ENCODE peak calls at places on chromosomes 16 and 17, in nine cellular contexts. One of them, this sample, is unnamed.

GRCh38 chr16:56614549-56614991 is 6.2 kb downstream of the MT2A start:
- DNase-seq in A549: no peak
- DNase-seq in RWPE1: peak
- DNase-seq in tibial nerve: no peak
- DNase-seq in GM20000: no peak
- DNase-seq in progenitor cell of endocrine pancreas: no peak
- DNase-seq in GM12865: peak
- DNase-seq in B cell: no peak
- DNase-seq in HFFc6: peak
- DNase-seq in this sample: no peak

GRCh38 chr16:85429776-85430522 is 183.2 kb upstream of the GSE1 start:
- DNase-seq in HFFc6: no peak
- DNase-seq in RWPE1: no peak
- DNase-seq in tibial nerve: no peak
- DNase-seq in B cell: no peak
- DNase-seq in GM12865: no peak
- DNase-seq in GM20000: no peak
- DNase-seq in A549: no peak
- DNase-seq in progenitor cell of endocrine pancreas: no peak
- DNase-seq in this sample: no peak

GRCh38 chr16:89449726-89450335 is 40.5 kb downstream of the ANKRD11 start:
- DNase-seq in RWPE1: no peak
- DNase-seq in GM20000: no peak
- DNase-seq in progenitor cell of endocrine pancreas: no peak
- DNase-seq in HFFc6: no peak
- DNase-seq in GM12865: peak
- DNase-seq in B cell: no peak
- DNase-seq in A549: no peak
- DNase-seq in tibial nerve: no peak
- DNase-seq in this sample: no peak

GRCh38 chr17:58330544-58330996 is 2.0 kb upstream of the TSPOAP1 start:
- DNase-seq in tibial nerve: no peak
- DNase-seq in GM12865: no peak
- DNase-seq in A549: no peak
- DNase-seq in RWPE1: no peak
- DNase-seq in HFFc6: no peak
- DNase-seq in B cell: peak
- DNase-seq in progenitor cell of endocrine pancreas: no peak
- DNase-seq in GM20000: no peak
- DNase-seq in this sample: no peak

GRCh38 chr17:54172654-54173316 is 350.1 kb downstream of the KIF2B start:
- DNase-seq in RWPE1: peak
- DNase-seq in GM20000: no peak
- DNase-seq in tibial nerve: no peak
- DNase-seq in GM12865: no peak
- DNase-seq in HFFc6: no peak
- DNase-seq in B cell: no peak
- DNase-seq in progenitor cell of endocrine pancreas: no peak
- DNase-seq in A549: peak
- DNase-seq in this sample: no peak

GRCh38 chr17:32330142-32330541 is 11.8 kb downstream of the C17orf75 start:
- DNase-seq in RWPE1: no peak
- DNase-seq in B cell: no peak
- DNase-seq in tibial nerve: no peak
- DNase-seq in progenitor cell of endocrine pancreas: no peak
- DNase-seq in GM20000: no peak
- DNase-seq in GM12865: no peak
- DNase-seq in HFFc6: no peak
- DNase-seq in A549: no peak
- DNase-seq in this sample: no peak

GRCh38 chr17:7322520-7323194 is 6.5 kb downstream of the NEURL4 start:
- DNase-seq in A549: no peak
- DNase-seq in B cell: no peak
- DNase-seq in tibial nerve: no peak
- DNase-seq in RWPE1: no peak
- DNase-seq in progenitor cell of endocrine pancreas: no peak
- DNase-seq in HFFc6: no peak
- DNase-seq in GM20000: no peak
- DNase-seq in GM12865: no peak
- DNase-seq in this sample: no peak

GRCh38 chr16:52569296-52569695 is 22.4 kb upstream of the TOX3 start:
- DNase-seq in HFFc6: no peak
- DNase-seq in tibial nerve: no peak
- DNase-seq in GM12865: no peak
- DNase-seq in B cell: no peak
- DNase-seq in RWPE1: no peak
- DNase-seq in GM20000: no peak
- DNase-seq in A549: no peak
- DNase-seq in progenitor cell of endocrine pancreas: no peak
- DNase-seq in this sample: no peak

GRCh38 chr16:66293932-66294331 is 72.6 kb upstream of the CDH5 start:
- DNase-seq in RWPE1: no peak
- DNase-seq in B cell: no peak
- DNase-seq in tibial nerve: no peak
- DNase-seq in progenitor cell of endocrine pancreas: no peak
- DNase-seq in A549: no peak
- DNase-seq in GM12865: no peak
- DNase-seq in HFFc6: no peak
- DNase-seq in GM20000: no peak
- DNase-seq in this sample: no peak

GRCh38 chr16:66296591-66296990 is 69.9 kb upstream of the CDH5 start:
- DNase-seq in HFFc6: no peak
- DNase-seq in RWPE1: no peak
- DNase-seq in progenitor cell of endocrine pancreas: no peak
- DNase-seq in tibial nerve: no peak
- DNase-seq in A549: no peak
- DNase-seq in GM12865: no peak
- DNase-seq in B cell: no peak
- DNase-seq in GM20000: no peak
- DNase-seq in this sample: no peak

GRCh38 chr16:66295761-66296546 is 70.5 kb upstream of the CDH5 start:
- DNase-seq in RWPE1: no peak
- DNase-seq in GM12865: no peak
- DNase-seq in progenitor cell of endocrine pancreas: no peak
- DNase-seq in B cell: no peak
- DNase-seq in A549: no peak
- DNase-seq in GM20000: no peak
- DNase-seq in tibial nerve: no peak
- DNase-seq in HFFc6: no peak
- DNase-seq in this sample: no peak

GRCh38 chr16:66294507-66294906 is 72.0 kb upstream of the CDH5 start:
- DNase-seq in B cell: no peak
- DNase-seq in GM12865: no peak
- DNase-seq in HFFc6: no peak
- DNase-seq in progenitor cell of endocrine pancreas: no peak
- DNase-seq in tibial nerve: no peak
- DNase-seq in GM20000: no peak
- DNase-seq in RWPE1: no peak
- DNase-seq in A549: no peak
- DNase-seq in this sample: no peak

DNA sequence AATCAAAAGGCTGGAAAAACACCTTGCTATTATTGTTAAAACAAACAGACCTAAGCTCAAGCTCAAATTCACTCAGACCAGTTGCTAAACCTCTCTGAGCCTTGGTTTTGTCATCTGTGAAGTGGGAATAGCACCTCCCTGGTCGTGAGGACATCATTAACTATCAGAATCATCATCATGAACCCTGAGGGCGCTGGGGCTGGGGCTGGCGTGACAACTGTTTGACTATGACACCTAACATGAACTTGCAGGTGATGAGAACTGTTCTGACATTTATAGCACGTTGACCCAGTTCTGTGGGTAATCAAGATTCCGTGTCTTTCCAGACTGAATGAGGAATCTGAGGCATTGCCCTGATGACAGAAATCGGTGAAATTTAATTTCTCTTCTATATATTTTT is 71.3 kb upstream of the CDH5 start:
- DNase-seq in progenitor cell of endocrine pancreas: no peak
- DNase-seq in HFFc6: no peak
- DNase-seq in GM20000: no peak
- DNase-seq in GM12865: no peak
- DNase-seq in B cell: no peak
- DNase-seq in RWPE1: no peak
- DNase-seq in tibial nerve: no peak
- DNase-seq in A549: no peak
- DNase-seq in this sample: no peak
- TF ChIP-seq CTCF in progenitor cell of endocrine pancreas: no peak
- TF ChIP-seq CTCF in HFFc6: no peak
- TF ChIP-seq CTCF in GM20000: no peak
- TF ChIP-seq CTCF in GM12865: no peak
- TF ChIP-seq CTCF in B cell: no peak
- TF ChIP-seq CTCF in RWPE1: no peak
- TF ChIP-seq CTCF in tibial nerve: no peak
- TF ChIP-seq CTCF in A549: no peak
- TF ChIP-seq CTCF in this sample: no peak

GRCh38 chr16:69108905-69109252 is 3.4 kb downstream of the HAS3 start:
- DNase-seq in B cell: no peak
- DNase-seq in GM12865: no peak
- DNase-seq in tibial nerve: no peak
- DNase-seq in RWPE1: no peak
- DNase-seq in A549: no peak
- DNase-seq in HFFc6: no peak
- DNase-seq in GM20000: no peak
- DNase-seq in progenitor cell of endocrine pancreas: no peak
- DNase-seq in this sample: no peak

GRCh38 chr16:69106491-69107291 is 1.2 kb downstream of the HAS3 start:
- DNase-seq in GM12865: no peak
- DNase-seq in B cell: peak
- DNase-seq in A549: peak
- DNase-seq in tibial nerve: no peak
- DNase-seq in RWPE1: no peak
- DNase-seq in HFFc6: no peak
- DNase-seq in progenitor cell of endocrine pancreas: no peak
- DNase-seq in GM20000: peak
- DNase-seq in this sample: peak

GRCh38 chr16:69108069-69108904 is 2.8 kb downstream of the HAS3 start:
- DNase-seq in A549: no peak
- DNase-seq in RWPE1: no peak
- DNase-seq in GM20000: peak
- DNase-seq in B cell: no peak
- DNase-seq in tibial nerve: no peak
- DNase-seq in progenitor cell of endocrine pancreas: no peak
- DNase-seq in HFFc6: no peak
- DNase-seq in GM12865: no peak
- DNase-seq in this sample: no peak

GRCh38 chr16:69107311-69107962 is 2.0 kb downstream of the HAS3 start:
- DNase-seq in progenitor cell of endocrine pancreas: no peak
- DNase-seq in B cell: peak
- DNase-seq in GM20000: peak
- DNase-seq in A549: no peak
- DNase-seq in tibial nerve: no peak
- DNase-seq in HFFc6: no peak
- DNase-seq in GM12865: no peak
- DNase-seq in RWPE1: peak
- DNase-seq in this sample: no peak

DNA sequence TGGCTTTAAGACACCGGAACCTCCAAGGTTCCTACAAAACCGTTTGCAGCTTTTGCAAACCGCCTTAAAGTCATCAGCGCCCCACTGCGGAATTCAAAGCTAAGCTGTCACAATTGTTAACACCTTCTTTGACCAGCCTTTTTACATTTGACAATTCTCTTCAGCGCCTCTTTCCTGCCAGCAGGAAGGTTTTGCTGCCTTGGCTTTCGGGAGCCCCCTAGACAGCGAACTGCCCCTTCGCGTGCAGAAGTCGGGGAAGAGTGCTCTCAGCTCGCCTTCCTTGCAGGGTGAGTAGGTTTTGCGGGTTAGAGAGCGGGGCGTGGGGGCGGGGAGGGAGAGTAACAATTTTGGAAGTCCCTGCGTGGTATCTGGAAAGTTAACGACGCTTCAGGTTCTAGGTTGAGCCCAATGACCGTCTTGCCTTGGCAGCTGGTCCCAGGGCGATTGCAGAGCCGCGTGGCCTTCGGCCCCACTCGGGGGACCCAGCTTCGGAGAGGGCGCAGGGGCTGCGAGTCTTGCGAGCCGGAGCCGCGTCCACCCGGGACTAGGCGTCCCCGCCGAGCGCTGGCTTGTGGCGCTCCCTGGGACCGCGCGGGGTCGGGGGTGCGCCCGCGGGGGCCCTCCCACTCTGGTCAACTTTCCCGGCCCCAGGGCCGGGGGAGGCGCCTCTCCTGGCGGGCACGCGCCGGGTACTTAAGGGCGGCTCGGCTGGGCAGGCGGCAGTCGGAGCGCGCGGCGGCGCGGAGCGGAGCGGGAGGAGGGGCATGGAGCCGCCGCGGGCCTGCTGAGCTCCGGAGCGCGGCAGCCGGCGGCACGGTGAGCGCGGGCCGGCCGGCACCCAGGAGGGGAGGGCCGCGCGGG is at the start of gene HAS3:
- DNase-seq in A549: peak
- DNase-seq in GM20000: peak
- DNase-seq in tibial nerve: no peak
- DNase-seq in progenitor cell of endocrine pancreas: peak
- DNase-seq in HFFc6: peak
- DNase-seq in B cell: peak
- DNase-seq in RWPE1: peak
- DNase-seq in GM12865: peak
- DNase-seq in this sample: peak
- TF ChIP-seq CTCF in A549: peak
- TF ChIP-seq CTCF in GM20000: peak
- TF ChIP-seq CTCF in tibial nerve: no peak
- TF ChIP-seq CTCF in progenitor cell of endocrine pancreas: peak
- TF ChIP-seq CTCF in HFFc6: peak
- TF ChIP-seq CTCF in B cell: no peak
- TF ChIP-seq CTCF in RWPE1: peak
- TF ChIP-seq CTCF in GM12865: peak
- TF ChIP-seq CTCF in this sample: no peak

DNA sequence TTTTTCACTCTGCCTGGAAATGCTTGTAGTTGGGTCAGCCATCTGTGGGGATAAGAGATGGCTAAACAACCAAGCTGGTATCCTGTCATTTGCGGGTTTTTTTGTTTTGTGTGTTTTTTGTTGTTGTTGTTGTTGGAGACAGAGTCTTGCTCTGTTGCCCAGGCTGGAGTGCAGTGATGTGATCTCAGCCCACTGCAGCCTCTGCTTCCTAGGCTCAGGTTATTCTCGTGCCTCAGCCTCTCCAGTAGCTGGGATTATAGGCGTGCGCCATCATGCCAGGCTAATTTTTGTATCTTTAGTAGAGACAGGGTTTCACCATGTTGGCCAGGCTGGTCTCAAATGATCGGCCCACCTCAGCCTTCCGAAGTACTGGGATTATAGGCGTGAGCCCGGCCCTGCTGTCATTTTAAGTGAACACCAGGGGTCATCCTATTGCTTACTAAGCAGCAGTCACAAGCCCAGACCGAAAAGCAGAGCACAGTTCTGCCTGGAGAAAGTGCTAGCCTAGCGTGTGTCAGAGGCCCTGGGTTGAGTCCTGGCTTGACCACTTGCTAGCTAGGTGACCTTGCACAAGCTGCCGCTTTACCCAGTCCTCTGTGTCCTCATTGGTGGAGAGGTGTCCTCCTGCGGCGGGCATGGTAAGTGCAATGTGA is 4.6 kb downstream of the SMCR8 start:
- DNase-seq in HFFc6: peak
- DNase-seq in GM12865: peak
- DNase-seq in A549: peak
- DNase-seq in progenitor cell of endocrine pancreas: no peak
- DNase-seq in B cell: no peak
- DNase-seq in RWPE1: no peak
- DNase-seq in tibial nerve: no peak
- DNase-seq in GM20000: no peak
- DNase-seq in this sample: no peak
- TF ChIP-seq CTCF in HFFc6: peak
- TF ChIP-seq CTCF in GM12865: peak
- TF ChIP-seq CTCF in A549: peak
- TF ChIP-seq CTCF in progenitor cell of endocrine pancreas: peak
- TF ChIP-seq CTCF in B cell: peak
- TF ChIP-seq CTCF in RWPE1: no peak
- TF ChIP-seq CTCF in tibial nerve: peak
- TF ChIP-seq CTCF in GM20000: peak
- TF ChIP-seq CTCF in this sample: no peak

DNA sequence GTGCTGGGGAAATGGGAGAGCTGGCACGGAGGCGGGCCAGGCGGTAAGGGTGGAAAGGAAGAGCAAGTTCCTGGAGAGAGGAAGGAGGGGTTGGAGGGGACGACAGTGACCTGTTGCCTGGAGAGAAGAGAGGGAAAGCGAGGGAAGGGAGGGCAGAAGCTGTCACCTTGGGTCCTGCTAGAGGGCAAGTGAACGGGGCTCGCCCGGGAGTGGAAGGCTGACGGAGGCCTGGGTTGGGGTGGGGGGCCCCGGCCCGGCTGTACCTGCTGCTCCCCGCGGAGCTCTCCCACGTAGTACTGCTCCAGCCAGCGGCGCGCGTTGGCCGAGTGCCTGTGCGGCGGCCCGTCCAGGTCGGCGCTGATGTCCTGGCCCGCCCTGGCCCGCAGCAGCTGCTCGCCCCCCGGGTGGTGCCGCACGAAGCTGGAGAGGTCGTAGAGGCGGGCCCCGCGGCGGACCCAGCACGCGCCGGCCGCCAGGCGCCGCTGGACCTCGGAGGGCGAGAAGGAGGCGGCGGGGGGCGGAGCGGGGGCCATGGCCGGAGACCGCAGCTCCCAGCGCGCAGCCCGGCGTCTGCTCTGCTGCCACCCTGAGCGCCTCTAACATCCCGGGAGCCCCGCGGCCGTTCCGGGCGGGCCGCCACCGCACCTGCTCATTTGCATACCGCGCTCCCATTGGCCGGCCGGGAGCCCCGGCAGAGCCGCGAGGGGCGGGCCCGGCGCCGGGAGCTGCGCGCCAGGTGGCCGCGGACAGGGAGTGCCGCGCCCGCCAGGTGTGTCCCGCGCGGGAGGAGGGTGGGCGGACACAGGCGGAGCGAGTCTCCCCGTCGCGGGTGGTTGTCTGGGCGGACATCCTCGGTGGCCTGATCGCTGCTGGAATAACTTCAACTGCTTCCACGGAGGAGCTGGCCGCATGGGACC is at the start of gene FA2H:
- DNase-seq in tibial nerve: peak
- DNase-seq in RWPE1: peak
- DNase-seq in B cell: peak
- DNase-seq in HFFc6: no peak
- DNase-seq in progenitor cell of endocrine pancreas: peak
- DNase-seq in A549: peak
- DNase-seq in GM12865: peak
- DNase-seq in GM20000: peak
- DNase-seq in this sample: peak
- TF ChIP-seq CTCF in tibial nerve: peak
- TF ChIP-seq CTCF in RWPE1: peak
- TF ChIP-seq CTCF in B cell: peak
- TF ChIP-seq CTCF in HFFc6: peak
- TF ChIP-seq CTCF in progenitor cell of endocrine pancreas: peak
- TF ChIP-seq CTCF in A549: peak
- TF ChIP-seq CTCF in GM12865: peak
- TF ChIP-seq CTCF in GM20000: peak
- TF ChIP-seq CTCF in this sample: peak

This sample was measured in GM13976.